ENCODE peak calls at places on chromosomes 7 and 10, in nine cellular contexts. R is GM23248; J is astrocyte; O is fibroblast of lung; M is mammary epithelial cell; K is left ventricle myocardium inferior; G is CD4-positive, CD25-positive, alpha-beta regulatory T cell; Q is transverse colon; X is heart left ventricle. C is an unnamed sample. For H3K27me3, the result is how much of the 10 kb centered on the place peaks cover.

GRCh38 chr7:93890041-93890463 is 501 bp downstream of the TFPI2 start:
- DNase-seq in R (peak), J (peak), O (peak), M (peak), K (no peak), G (no peak), Q (no peak), X (no peak), C (peak)

GRCh38 chr10:68560916-68561691 is 967 bp downstream of the TET1 start:
- DNase-seq in R (peak), J (no peak), O (no peak), M (no peak), K (peak), G (no peak), Q (peak), X (peak), C (no peak)

GRCh38 chr10:27625452-27626345 is 119.9 kb downstream of the MKX start:
- DNase-seq in R (peak), J (no peak), O (no peak), M (no peak), K (no peak), G (no peak), Q (no peak), X (no peak), C (no peak)

GRCh38 chr7:42107484-42107883 is 129.5 kb downstream of the GLI3 start:
- DNase-seq in R (peak), J (peak), O (peak), M (no peak), K (no peak), G (no peak), Q (no peak), X (no peak), C (no peak)

GRCh38 chr10:112952282-112952991 is 2.4 kb downstream of the TCF7L2 start:
- DNase-seq in R (peak), J (peak), O (no peak), M (peak), K (peak), G (no peak), Q (peak), X (peak), C (no peak)

GRCh38 chr10:116183733-116184447 is 89.1 kb downstream of the GFRA1 start:
- DNase-seq in R (peak), J (peak), O (no peak), M (peak), K (no peak), G (no peak), Q (no peak), X (peak), C (no peak)

GRCh38 chr7:98278408-98278807 is 3.1 kb upstream of the BRI3 start:
- DNase-seq in R (peak), J (no peak), O (no peak), M (no peak), K (no peak), G (no peak), Q (no peak), X (no peak), C (no peak)

GRCh38 chr7:95169678-95170077 is 154.7 kb downstream of the PON1 start:
- DNase-seq in R (no peak), J (no peak), O (no peak), M (no peak), K (no peak), G (no peak), Q (no peak), X (no peak), C (no peak)

GRCh38 chr7:147707926-147708325 is 882.6 kb upstream of the C7orf33 start:
- DNase-seq in R (no peak), J (no peak), O (no peak), M (no peak), K (no peak), G (no peak), Q (no peak), X (no peak), C (no peak)

GRCh38 chr7:72710983-72711382 is 117.0 kb downstream of the TYW1B start:
- DNase-seq in R (no peak), J (no peak), O (no peak), M (no peak), K (no peak), G (no peak), Q (no peak), X (no peak), C (no peak)

GRCh38 chr7:101390901-101391301 is 28.2 kb downstream of the COL26A1 start:
- DNase-seq in R (no peak), J (no peak), O (peak), M (no peak), K (peak), G (no peak), Q (peak), X (peak), C (no peak)

GRCh38 chr7:98265841-98266271 is 13.8 kb upstream of the TECPR1 start:
- DNase-seq in R (peak), J (peak), O (no peak), M (no peak), K (no peak), G (no peak), Q (no peak), X (no peak), C (no peak)

GRCh38 chr10:63713191-63714144 is 192.3 kb downstream of the REEP3 start:
- DNase-seq in R (peak), J (peak), O (peak), M (no peak), K (peak), G (no peak), Q (peak), X (peak), C (no peak)

GRCh38 chr7:99002827-99003212 is 124.5 kb downstream of the TRRAP start:
- DNase-seq in R (no peak), J (no peak), O (no peak), M (no peak), K (no peak), G (no peak), Q (no peak), X (no peak), C (no peak)

GRCh38 chr10:83965473-83965872 is 173.8 kb upstream of the GHITM start:
- DNase-seq in R (no peak), J (no peak), O (no peak), M (no peak), K (no peak), G (no peak), Q (no peak), X (no peak), C (no peak)

GRCh38 chr10:2137549-2138174 is 400.3 kb upstream of the ADARB2 start:
- DNase-seq in R (no peak), J (no peak), O (no peak), M (no peak), K (no peak), G (no peak), Q (no peak), X (no peak), C (no peak)

GRCh38 chr7:74505426-74506328 is 52.0 kb downstream of the GTF2IRD1 start:
- DNase-seq in R (no peak), J (no peak), O (peak), M (no peak), K (no peak), G (no peak), Q (no peak), X (no peak), C (no peak)

GRCh38 chr7:158271646-158272045 is 316.0 kb downstream of the PTPRN2 start:
- DNase-seq in R (no peak), J (no peak), O (no peak), M (no peak), K (no peak), G (no peak), Q (no peak), X (peak), C (no peak)

GRCh38 chr10:63671317-63671937 is 150.2 kb downstream of the REEP3 start:
- DNase-seq in R (peak), J (peak), O (peak), M (no peak), K (no peak), G (no peak), Q (no peak), X (no peak), C (no peak)

GRCh38 chr10:121525276-121526039 is 72.8 kb downstream of the FGFR2 start:
- DNase-seq in R (no peak), J (no peak), O (no peak), M (no peak), K (no peak), G (no peak), Q (peak), X (no peak), C (peak)

GRCh38 chr7:29231671-29232267 is 37.2 kb downstream of the CHN2 start:
- DNase-seq in R (no peak), J (no peak), O (no peak), M (no peak), K (no peak), G (no peak), Q (no peak), X (no peak), C (no peak)

GRCh38 chr10:8431511-8431910 is 377.0 kb downstream of the GATA3 start:
- DNase-seq in R (no peak), J (peak), O (no peak), M (no peak), K (no peak), G (no peak), Q (no peak), X (no peak), C (no peak)

GRCh38 chr7:1665721-1666250 is 4.3 kb upstream of the ELFN1 start:
- DNase-seq in R (peak), J (no peak), O (no peak), M (peak), K (peak), G (no peak), Q (no peak), X (no peak), C (no peak)

GRCh38 chr7:80929619-80930018 is 10.8 kb upstream of the SEMA3C start:
- DNase-seq in R (peak), J (no peak), O (no peak), M (peak), K (no peak), G (no peak), Q (no peak), X (no peak), C (no peak)

GRCh38 chr10:80461208-80462183 is 7.4 kb downstream of the TSPAN14 start:
- DNase-seq in R (peak), J (no peak), O (peak), M (no peak), K (no peak), G (no peak), Q (no peak), X (no peak), C (no peak)

GRCh38 chr7:150941351-150941982 is 36.7 kb downstream of the KCNH2 start:
- DNase-seq in R (no peak), J (no peak), O (no peak), M (no peak), K (no peak), G (no peak), Q (no peak), X (no peak), C (no peak)

GRCh38 chr10:986137-986825 is 2.0 kb upstream of the GTPBP4 start:
- DNase-seq in R (peak), J (peak), O (no peak), M (peak), K (no peak), G (no peak), Q (no peak), X (no peak), C (no peak)

GRCh38 chr10:11516419-11516721 is 95.1 kb downstream of the USP6NL start:
- DNase-seq in R (no peak), J (no peak), O (no peak), M (peak), K (no peak), G (no peak), Q (no peak), X (no peak), C (no peak)

DNA sequence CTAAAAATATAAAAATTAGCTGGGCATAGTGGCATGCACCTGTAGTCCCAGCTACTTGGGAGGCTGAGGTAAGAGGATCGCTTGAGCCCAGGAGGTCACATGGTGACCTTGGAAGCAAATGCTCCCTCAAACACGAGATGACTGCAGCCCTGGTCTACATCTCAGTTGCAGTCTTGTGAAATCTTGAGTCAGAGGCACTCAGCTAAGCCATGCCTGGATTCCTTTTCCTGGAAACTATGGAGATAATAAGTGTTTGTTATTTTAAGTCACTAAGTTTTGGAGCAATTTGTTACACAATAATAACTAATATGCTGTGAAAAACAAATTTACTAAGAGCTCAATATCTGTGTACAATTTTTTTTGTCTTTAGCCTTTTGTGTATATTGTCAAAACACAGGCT is 284.3 kb upstream of the KAT6B start:
- DNase-seq in R (peak), J (peak), O (peak), M (peak), K (no peak), G (no peak), Q (peak), X (no peak), C (no peak)
- H3K27me3 ChIP-seq in R (under half), J (under half), O (under half), M (under half), K (under half), G (under half), Q (under half), X (under half), C (under half)

GRCh38 chr7:142760071-142760642 is 10.6 kb upstream of the PRSS2 start:
- DNase-seq in R (no peak), J (peak), O (no peak), M (no peak), K (no peak), G (no peak), Q (no peak), X (no peak), C (no peak)
- H3K27me3 ChIP-seq in R (under half), J (under half), O (under half), M (under half), K (under half), G (under half), Q (under half), X (under half), C (under half)

DNA sequence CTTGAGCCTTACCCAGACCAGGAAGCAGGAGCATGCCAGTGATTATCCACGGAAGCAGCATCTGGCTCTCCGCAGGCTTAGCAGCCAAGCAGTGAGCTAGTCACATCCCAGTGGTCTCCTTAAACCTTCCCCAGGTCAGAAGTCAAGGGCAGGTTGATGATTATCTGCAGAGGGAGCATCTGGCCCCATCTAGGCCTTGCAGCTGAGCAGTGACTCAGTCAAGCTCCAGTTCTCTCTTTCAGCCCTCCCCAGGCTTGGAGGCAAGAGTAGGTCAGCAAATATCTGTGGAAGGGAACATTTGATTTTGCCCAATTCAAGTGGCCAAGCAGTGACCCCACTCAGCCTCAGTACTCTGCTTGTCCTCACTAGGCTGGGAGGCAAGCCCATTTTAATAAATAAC is 61.6 kb downstream of the ANKRD7 start:
- DNase-seq in R (no peak), J (no peak), O (no peak), M (no peak), K (no peak), G (no peak), Q (no peak), X (no peak), C (no peak)
- H3K27me3 ChIP-seq in R (under half), J (under half), O (under half), M (under half), K (under half), G (under half), Q (under half), X (under half), C (under half)

GRCh38 chr7:27153526-27153925 is 1.1 kb upstream of the HOXA3 start:
- DNase-seq in R (no peak), J (no peak), O (no peak), M (no peak), K (no peak), G (no peak), Q (no peak), X (no peak), C (no peak)

GRCh38 chr7:27156508-27156898 is at the start of gene HOXA7:
- DNase-seq in R (peak), J (no peak), O (peak), M (peak), K (no peak), G (no peak), Q (peak), X (no peak), C (no peak)

GRCh38 chr7:27154369-27154768 is 2.0 kb upstream of the HOXA3 start:
- DNase-seq in R (no peak), J (no peak), O (no peak), M (no peak), K (no peak), G (no peak), Q (peak), X (no peak), C (no peak)

GRCh38 chr7:27155816-27156507 is 513 bp downstream of the HOXA7 start:
- DNase-seq in R (peak), J (no peak), O (peak), M (peak), K (no peak), G (no peak), Q (peak), X (no peak), C (no peak)

DNA sequence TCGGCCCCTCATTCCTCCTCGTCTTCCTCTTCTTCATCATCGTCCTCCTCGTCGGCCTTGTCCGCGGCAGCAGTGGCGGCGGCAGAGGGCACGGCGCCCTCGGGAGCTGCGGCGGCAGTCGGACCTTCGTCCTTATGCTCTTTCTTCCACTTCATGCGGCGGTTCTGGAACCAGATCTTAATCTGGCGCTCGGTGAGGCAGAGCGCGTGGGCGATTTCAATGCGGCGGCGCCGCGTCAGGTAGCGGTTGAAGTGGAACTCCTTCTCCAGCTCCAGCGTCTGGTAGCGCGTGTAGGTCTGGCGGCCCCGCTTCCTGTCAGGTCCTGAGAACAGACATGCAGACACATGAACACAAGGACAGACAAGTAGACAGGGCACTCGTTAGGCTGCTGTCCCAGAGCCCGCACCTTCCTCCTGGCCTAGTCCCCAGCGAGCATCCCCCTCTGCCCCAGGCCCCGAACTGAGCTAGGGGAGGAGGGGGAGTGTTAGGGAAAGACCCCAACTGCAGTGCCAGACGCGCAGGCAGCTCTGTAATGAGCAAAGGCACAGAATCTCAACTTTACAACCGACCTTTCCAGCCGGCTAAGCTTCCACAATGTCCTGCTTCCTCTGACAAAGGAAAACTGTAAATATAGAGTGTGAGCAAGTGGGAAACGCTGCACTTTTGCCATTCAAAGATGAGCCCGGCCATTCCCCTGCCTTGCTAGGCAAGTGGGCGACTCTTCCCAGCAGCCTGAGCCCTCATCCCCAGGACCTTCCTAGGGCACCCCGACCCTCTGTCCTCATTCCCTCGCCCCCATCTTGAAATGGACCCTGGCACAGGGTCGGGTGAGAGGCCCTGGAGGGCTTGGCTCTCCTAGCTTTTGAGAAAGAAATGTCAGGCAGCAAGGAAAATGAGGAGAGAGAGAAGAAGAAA is 1.3 kb downstream of the HOXA7 start:
- DNase-seq in R (peak), J (no peak), O (no peak), M (peak), K (no peak), G (no peak), Q (peak), X (no peak), C (no peak)
- H3K27me3 ChIP-seq in R (under half), J (half or more), O (under half), M (under half), K (half or more), G (half or more), Q (half or more), X (half or more), C (under half)

GRCh38 chr7:157002819-157003421 is 7.5 kb downstream of the MNX1 start:
- DNase-seq in R (no peak), J (no peak), O (no peak), M (no peak), K (no peak), G (no peak), Q (no peak), X (no peak), C (no peak)
- H3K27me3 ChIP-seq in R (half or more), J (half or more), O (half or more), M (under half), K (half or more), G (under half), Q (half or more), X (half or more), C (under half)

GRCh38 chr10:119420950-119421875 is 121.3 kb downstream of the RGS10 start:
- DNase-seq in R (no peak), J (no peak), O (no peak), M (no peak), K (no peak), G (no peak), Q (no peak), X (peak), C (no peak)
- H3K27me3 ChIP-seq in R (under half), J (under half), O (under half), M (under half), K (under half), G (under half), Q (under half), X (under half), C (under half)

GRCh38 chr10:97197030-97197500 is 11.3 kb upstream of the SLIT1 start:
- DNase-seq in R (peak), J (no peak), O (no peak), M (no peak), K (no peak), G (no peak), Q (no peak), X (no peak), C (peak)
- H3K27me3 ChIP-seq in R (under half), J (under half), O (under half), M (under half), K (half or more), G (under half), Q (half or more), X (under half), C (under half)

GRCh38 chr7:132564090-132564489 is 12.2 kb downstream of the PLXNA4 start:
- DNase-seq in R (no peak), J (no peak), O (no peak), M (no peak), K (no peak), G (no peak), Q (no peak), X (no peak), C (no peak)
- H3K27me3 ChIP-seq in R (under half), J (under half), O (under half), M (under half), K (under half), G (under half), Q (under half), X (under half), C (under half)

GRCh38 chr10:124447741-124448466 is 1.9 kb downstream of the NKX1-2 start:
- DNase-seq in R (peak), J (no peak), O (no peak), M (no peak), K (no peak), G (no peak), Q (no peak), X (no peak), C (no peak)
- H3K27me3 ChIP-seq in R (half or more), J (half or more), O (half or more), M (under half), K (half or more), G (under half), Q (half or more), X (under half), C (under half)